ENCODE peak calls at places on chromosomes 5 and 9, in seven cellular contexts. X, J, I, F, G, Y and Z are unnamed samples.

GRCh38 chr5:16916262-16916878 is 19.7 kb downstream of the MYO10 start:
- DNase-seq in X (no peak), J (peak; percentile 55), I (peak; percentile 89), F (peak; percentile 93), G (no peak), Y (no peak), Z (peak; percentile 87)

GRCh38 chr5:137641148-137641547 is 94.7 kb downstream of the KLHL3 start:
- DNase-seq in X (no peak), J (no peak), I (peak; percentile 10), F (peak; percentile 58), G (no peak), Y (no peak), Z (no peak)

GRCh38 chr5:132054697-132055440 is 5.6 kb upstream of the IL3 start:
- DNase-seq in X (no peak), J (no peak), I (no peak), F (no peak), G (no peak), Y (no peak), Z (no peak)

GRCh38 chr5:32961066-32961429 is 249.9 kb downstream of the NPR3 start:
- DNase-seq in X (no peak), J (no peak), I (peak; percentile 18), F (peak; percentile 31), G (no peak), Y (no peak), Z (no peak)

GRCh38 chr9:38287420-38287985 is 105.0 kb upstream of the ALDH1B1 start:
- DNase-seq in X (no peak), J (no peak), I (no peak), F (no peak), G (no peak), Y (no peak), Z (no peak)

GRCh38 chr5:80474929-80475328 is 13.0 kb upstream of the FAM151B start:
- DNase-seq in X (no peak), J (no peak), I (no peak), F (peak; percentile 25), G (no peak), Y (no peak), Z (no peak)

GRCh38 chr9:4034404-4034803 is 265.5 kb downstream of the GLIS3 start:
- DNase-seq in X (no peak), J (no peak), I (no peak), F (no peak), G (no peak), Y (no peak), Z (no peak)

GRCh38 chr5:112570708-112571448 is 151.8 kb upstream of the EPB41L4A start:
- DNase-seq in X (no peak), J (no peak), I (no peak), F (no peak), G (no peak), Y (no peak), Z (no peak)

GRCh38 chr9:82242285-82242963 is 253.9 kb downstream of the SPATA31D1 start:
- DNase-seq in X (no peak), J (no peak), I (no peak), F (no peak), G (no peak), Y (no peak), Z (no peak)

GRCh38 chr9:114282926-114283325 is 40.0 kb upstream of the ORM1 start:
- DNase-seq in X (no peak), J (peak; percentile 75), I (peak; percentile 59), F (peak; percentile 93), G (peak; percentile 37), Y (peak; percentile 62), Z (peak; percentile 49)

GRCh38 chr5:2783223-2783622 is 31.7 kb upstream of the IRX2 start:
- DNase-seq in X (no peak), J (no peak), I (no peak), F (no peak), G (no peak), Y (no peak), Z (no peak)

DNA sequence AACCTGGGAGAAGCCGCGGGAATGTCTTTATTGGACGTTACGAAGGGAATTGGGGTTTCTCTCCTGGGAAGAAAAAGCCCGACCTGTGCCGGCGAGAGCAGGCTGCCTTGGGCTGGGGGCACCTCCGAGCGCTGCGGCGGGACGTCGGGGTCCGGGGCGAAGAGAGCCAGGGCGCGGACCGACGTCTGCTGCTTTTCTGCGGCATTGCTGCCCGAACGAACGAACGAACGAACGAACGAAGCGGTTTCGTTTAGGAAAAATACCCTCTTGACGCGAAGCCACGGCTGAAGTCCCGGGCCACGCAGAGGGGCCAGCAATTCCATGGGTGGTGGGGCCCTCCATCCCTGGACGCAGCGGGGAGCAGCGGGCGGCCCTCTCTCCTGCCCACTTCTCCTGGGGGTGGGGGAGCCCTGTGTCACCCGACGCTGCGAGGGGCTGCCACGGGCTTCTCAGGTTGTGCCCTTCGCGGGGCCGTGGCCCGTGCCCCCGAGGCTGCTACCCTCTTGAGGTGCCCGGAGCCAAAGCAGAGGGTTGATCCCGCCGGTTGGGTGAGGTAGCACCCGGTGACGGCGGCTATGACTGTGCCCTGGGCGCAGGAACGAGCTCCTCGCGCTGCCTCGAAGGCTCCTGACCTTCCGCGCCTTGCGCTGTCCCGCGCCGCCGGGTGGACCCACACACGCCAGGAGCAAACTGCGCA is 4.9 kb upstream of the PITX1 start:
- DNase-seq in X (peak; percentile 46), J (no peak), I (no peak), F (no peak), G (no peak), Y (no peak), Z (no peak)
- H3K27me3 ChIP-seq in X (peaks cover 100% of the 10 kb centered on the region), J (peaks cover 70% of the 10 kb centered on the region), I (peaks cover 91% of the 10 kb centered on the region), F (peaks cover 64% of the 10 kb centered on the region), G (peaks cover 99% of the 10 kb centered on the region), Y (peaks cover 90% of the 10 kb centered on the region), Z (peaks cover 88% of the 10 kb centered on the region)

DNA sequence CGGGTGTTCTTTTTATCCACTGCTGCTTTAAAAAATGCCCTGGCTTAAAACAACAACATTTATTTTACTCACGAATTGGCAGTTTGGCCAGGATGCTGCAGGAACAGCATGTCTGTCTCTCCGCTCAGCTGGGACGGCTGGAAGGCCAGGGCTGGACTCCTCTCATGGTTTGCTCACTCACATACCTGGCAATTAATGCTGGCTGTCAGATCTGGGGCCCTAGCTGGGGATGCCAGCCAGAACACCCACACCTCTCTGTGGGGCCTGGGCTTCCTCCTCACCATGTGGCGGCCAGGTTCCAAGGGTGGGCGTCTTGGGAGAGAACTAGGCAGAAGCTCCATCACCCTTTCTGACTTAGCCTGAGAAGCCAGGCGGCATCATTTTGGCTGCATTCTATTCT is 189.1 kb upstream of the IL12B start:
- DNase-seq in X (no peak), J (no peak), I (no peak), F (no peak), G (no peak), Y (no peak), Z (no peak)
- TF ChIP-seq CTCF in X (no peak), J (no peak), I (no peak), F (no peak), G (no peak), Y (no peak), Z (no peak)

GRCh38 chr5:88872971-88873370 is 10.0 kb downstream of the MEF2C start:
- DNase-seq in X (no peak), J (no peak), I (no peak), F (no peak), G (no peak), Y (no peak), Z (no peak)
- H3K4me3 ChIP-seq in X (no peak overlapping the region), J (no peak overlapping the region), I (no peak overlapping the region), F (no peak overlapping the region), G (no peak overlapping the region), Y (no peak overlapping the region), Z (no peak overlapping the region)

DNA sequence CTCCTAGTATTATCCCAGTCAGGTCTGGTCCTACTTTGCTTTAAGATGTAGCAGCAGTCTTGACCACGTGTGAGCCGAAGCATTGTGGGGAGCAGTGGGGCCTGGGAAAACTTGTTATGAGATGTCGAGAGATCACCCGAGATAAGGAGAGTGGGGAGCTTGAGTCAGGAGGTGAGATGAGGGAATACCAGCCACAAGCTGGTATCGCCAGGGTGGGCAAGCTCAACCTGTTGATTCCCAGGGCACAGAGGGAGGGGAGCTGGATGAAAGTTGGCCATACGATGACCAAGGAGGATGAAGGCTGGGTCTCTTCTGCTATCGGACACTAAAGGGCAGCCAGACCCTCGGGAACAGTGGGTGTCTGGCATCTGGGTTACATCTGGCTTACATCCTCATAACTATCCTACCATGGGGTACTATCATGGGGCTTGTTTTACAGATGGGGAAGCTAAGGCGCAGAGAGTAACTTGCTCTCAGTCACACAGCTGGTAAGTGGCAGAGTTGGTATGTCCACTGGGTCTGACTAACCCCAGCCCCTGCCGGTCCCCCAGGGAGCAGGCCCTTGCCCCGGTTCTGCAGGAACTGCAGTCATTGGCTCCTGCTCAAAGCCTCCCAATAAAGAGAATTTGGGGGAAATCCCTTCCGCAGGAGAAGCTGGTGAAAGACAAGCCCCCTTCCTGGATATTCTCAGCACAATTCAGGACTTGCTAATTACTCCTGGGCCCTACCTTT is 13.4 kb upstream of the TIFAB start:
- DNase-seq in X (no peak), J (no peak), I (no peak), F (no peak), G (peak; percentile 53), Y (no peak), Z (no peak)
- H3K27me3 ChIP-seq in X (peaks cover 100% of the 10 kb centered on the region), J (peaks cover 62% of the 10 kb centered on the region), I (peaks cover 30% of the 10 kb centered on the region), F (peaks cover 72% of the 10 kb centered on the region), G (peaks cover 30% of the 10 kb centered on the region), Y (peaks cover 52% of the 10 kb centered on the region), Z (peaks cover 49% of the 10 kb centered on the region)